ENCODE peak calls at places on chromosomes 12 and 14, in seven cellular contexts. X is GM12878, G is hepatocyte, S is neural crest cell, J is left lung, V is transverse colon, R is H1. N is an unnamed sample.
A peak's percentile ranks its signal among the peaks of the same experiment; 100 is the strongest.

GRCh38 chr14:67515386-67516079 is 17.6 kb upstream of the PLEKHH1 start:
- DNase-seq in S (no peak), R (no peak), G (no peak), J (peak; percentile 84), V (no peak), X (no peak), N (peak; percentile 48)

GRCh38 chr12:92078167-92079053 is 67.2 kb downstream of the BTG1 start:
- DNase-seq in S (no peak), R (no peak), G (peak; percentile 53), X (no peak), J (no peak), V (peak; percentile 18), N (no peak)

GRCh38 chr14:75995372-75996041 is 9.9 kb downstream of the IFT43 start:
- DNase-seq in G (no peak), S (no peak), J (no peak), V (peak; percentile 23), X (no peak), R (no peak), N (no peak)

GRCh38 chr14:74955229-74955999 is at the start of gene PGF:
- DNase-seq in S (peak; percentile 51), J (peak; percentile 95), V (peak; percentile 77), X (no peak), G (peak; percentile 86), R (no peak), N (peak; percentile 50)

GRCh38 chr12:113392988-113393579 is 10.6 kb downstream of the SDS start:
- DNase-seq in R (peak; percentile 41), J (no peak), G (no peak), V (no peak), S (peak; percentile 12), X (peak; percentile 59), N (no peak)

GRCh38 chr12:113519464-113520191 is 48.0 kb upstream of the LHX5 start:
- DNase-seq in V (no peak), G (no peak), X (no peak), S (no peak), R (no peak), J (no peak), N (no peak)

GRCh38 chr12:9971158-9971557 is at the start of gene CLEC12A:
- DNase-seq in J (no peak), R (no peak), X (no peak), S (no peak), G (no peak), V (no peak), N (no peak)

GRCh38 chr14:100844082-100844408 is 18.1 kb downstream of the MEG3 start:
- DNase-seq in J (no peak), X (no peak), G (no peak), V (no peak), S (no peak), R (no peak), N (no peak)

GRCh38 chr12:39572551-39572950 is 47.1 kb downstream of the ABCD2 start:
- DNase-seq in G (no peak), V (no peak), J (no peak), X (no peak), S (no peak), R (no peak), N (no peak)

GRCh38 chr14:93787465-93788306 is 599 bp downstream of the PRIMA1 start:
- DNase-seq in G (peak; percentile 27), V (no peak), X (no peak), J (no peak), R (no peak), S (peak; percentile 18), N (no peak)

GRCh38 chr12:104846056-104846762 is 111.9 kb downstream of the SLC41A2 start:
- DNase-seq in V (no peak), R (no peak), X (no peak), J (no peak), S (no peak), G (no peak), N (no peak)

GRCh38 chr12:68499616-68500015 is 111.1 kb upstream of the RAP1B start:
- DNase-seq in R (no peak), S (no peak), G (no peak), V (no peak), J (no peak), X (no peak), N (no peak)

GRCh38 chr12:81300454-81300853 is 222.6 kb downstream of the ACSS3 start:
- DNase-seq in G (peak; percentile 7), R (no peak), J (no peak), V (no peak), X (no peak), S (no peak), N (no peak)

GRCh38 chr14:61478971-61479473 is 157.6 kb downstream of the PRKCH start:
- DNase-seq in V (no peak), J (no peak), R (no peak), X (no peak), G (no peak), S (no peak), N (no peak)

GRCh38 chr14:97056086-97056485 is 258.9 kb downstream of the VRK1 start:
- DNase-seq in V (no peak), X (no peak), G (no peak), J (no peak), R (no peak), S (no peak), N (no peak)

GRCh38 chr14:69972755-69973154 is 93.5 kb downstream of the SMOC1 start:
- DNase-seq in R (no peak), G (peak; percentile 48), S (no peak), V (no peak), J (no peak), X (no peak), N (no peak)

GRCh38 chr12:124032265-124032886 is 59.4 kb downstream of the ZNF664 start:
- DNase-seq in J (no peak), G (peak; percentile 84), V (peak; percentile 22), R (no peak), X (no peak), S (peak; percentile 57), N (no peak)

GRCh38 chr12:124036117-124037109 is 63.4 kb downstream of the ZNF664 start:
- DNase-seq in V (peak; percentile 35), S (peak; percentile 52), J (no peak), X (peak; percentile 27), R (no peak), G (peak; percentile 70), N (peak; percentile 21)

GRCh38 chr12:124033859-124034258 is 60.8 kb downstream of the ZNF664 start:
- DNase-seq in X (no peak), S (no peak), V (no peak), G (no peak), J (no peak), R (no peak), N (no peak)

GRCh38 chr12:124037341-124037740 is 64.3 kb downstream of the ZNF664 start:
- DNase-seq in V (no peak), X (no peak), S (no peak), G (no peak), J (no peak), R (no peak), N (no peak)

DNA sequence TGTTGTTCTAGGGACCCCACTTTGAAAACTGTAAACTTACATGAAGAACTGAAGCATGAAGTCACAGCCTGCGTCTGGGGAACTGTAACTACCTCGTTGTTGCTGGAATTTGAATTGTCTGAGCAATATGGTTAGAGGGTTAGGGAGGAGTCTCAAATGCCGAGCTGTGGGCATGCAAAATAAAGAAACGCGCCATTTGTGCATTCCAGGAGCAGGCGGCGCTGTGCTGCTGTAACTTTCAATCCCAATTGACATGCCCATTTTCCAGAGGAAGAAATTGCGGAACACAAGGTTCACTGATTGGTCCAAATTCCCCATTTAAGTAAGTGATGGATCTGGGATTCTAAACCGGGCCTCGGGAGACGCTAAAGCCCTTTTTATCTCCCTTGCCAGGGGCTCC is 61.3 kb downstream of the ZNF664 start:
- DNase-seq in G (no peak), V (no peak), S (no peak), X (no peak), J (no peak), R (no peak), N (no peak)
- TF ChIP-seq CTCF in G (no peak), V (no peak), S (no peak), X (no peak), J (no peak), R (no peak), N (no peak)

GRCh38 chr12:111642681-111643427 is 42.9 kb downstream of the BRAP start:
- DNase-seq in J (no peak), R (no peak), V (no peak), S (no peak), X (no peak), G (no peak), N (no peak)
- TF ChIP-seq CTCF in J (no peak), R (no peak), V (no peak), S (no peak), X (no peak), G (peak; percentile 40), N (no peak)

DNA sequence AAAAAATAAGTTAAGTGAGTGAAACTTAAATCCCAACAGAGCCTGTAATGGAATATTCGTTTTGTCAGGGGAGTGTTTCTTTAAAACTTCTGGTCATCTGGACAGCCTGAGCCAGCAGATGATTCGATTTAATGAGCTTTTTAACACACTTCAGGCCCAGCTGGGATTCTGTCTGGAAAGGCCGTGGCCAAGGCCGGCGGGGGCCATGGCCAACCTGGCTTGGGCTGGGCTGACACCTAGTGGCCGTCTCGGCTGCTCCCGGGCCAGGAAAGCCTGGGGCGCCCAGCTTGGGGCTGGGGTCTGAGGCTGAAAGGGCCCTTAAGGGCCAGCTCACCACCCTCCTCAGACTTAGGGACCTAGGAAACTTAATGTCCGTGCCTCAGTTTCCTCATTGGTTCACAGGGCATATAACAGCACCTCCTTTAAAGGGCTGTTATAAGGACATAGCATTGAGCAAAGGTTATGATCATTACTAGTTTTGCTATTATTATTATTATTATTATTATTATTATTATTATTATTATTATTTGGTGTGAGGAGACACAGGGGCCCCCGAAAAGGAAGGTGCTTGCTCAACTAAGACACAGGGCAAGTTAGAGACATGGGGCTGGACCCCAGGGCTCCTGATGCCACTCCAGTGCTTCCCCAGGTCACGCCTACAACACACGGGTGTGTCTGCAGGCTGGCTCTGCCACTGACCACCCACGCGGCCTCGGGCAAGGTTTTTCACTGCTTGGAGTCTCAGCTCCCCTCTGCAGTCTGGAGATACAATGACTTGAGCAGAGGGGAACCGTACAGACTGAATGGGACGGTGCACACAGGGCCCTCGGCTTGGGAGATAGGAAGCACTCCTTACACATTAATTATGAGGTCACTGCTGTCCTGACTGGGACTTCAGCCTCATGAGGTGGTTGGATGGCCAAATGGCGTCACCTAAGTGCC is 84.0 kb downstream of the SYNE3 start:
- DNase-seq in R (no peak), J (no peak), G (peak; percentile 74), X (no peak), V (peak; percentile 38), S (peak; percentile 68), N (no peak)
- TF ChIP-seq CTCF in R (peak; percentile 79), J (peak; percentile 32), G (peak; percentile 86), X (no peak), V (peak; percentile 65), S (peak; percentile 84), N (no peak)

GRCh38 chr12:85639834-85640233 is 196.4 kb downstream of the RASSF9 start:
- DNase-seq in J (no peak), R (no peak), X (no peak), S (no peak), V (no peak), G (no peak), N (no peak)

GRCh38 chr12:85642288-85642687 is 193.9 kb downstream of the RASSF9 start:
- DNase-seq in X (no peak), J (no peak), R (no peak), V (no peak), G (no peak), S (no peak), N (no peak)

GRCh38 chr12:85644508-85644907 is 191.7 kb downstream of the RASSF9 start:
- DNase-seq in S (no peak), R (no peak), J (no peak), X (no peak), G (no peak), V (no peak), N (no peak)

GRCh38 chr12:85641796-85642195 is 194.4 kb downstream of the RASSF9 start:
- DNase-seq in J (no peak), V (no peak), G (no peak), R (no peak), X (no peak), S (no peak), N (no peak)

GRCh38 chr12:85642810-85643209 is 193.4 kb downstream of the RASSF9 start:
- DNase-seq in V (no peak), S (no peak), R (no peak), J (no peak), X (no peak), G (peak; percentile 66), N (no peak)
- TF ChIP-seq CTCF in V (no peak), S (peak; percentile 21), R (no peak), J (no peak), X (no peak), G (peak; percentile 43), N (no peak)

N was measured in activated B cell treated with CpG ODN at 0.5 μM for 24 hours.